ENCODE peak calls at places on chromosomes 16 and 17, in eight cellular contexts. G is progenitor cell of endocrine pancreas; T is AG08396; H is activated T-cell treated with anti-CD3 and anti-CD28 coated beads for 1 hour; M is T47D; F is NCI-H2081; V is CD8-positive, alpha-beta T cell; U is aorta. P is an unnamed sample.

GRCh38 chr17:81967533-81968395 is 6.8 kb upstream of the NOTUM start:
- DNase-seq in H (peak), F (no peak), T (peak), M (peak), G (peak), U (peak), V (peak), P (no peak)

GRCh38 chr17:67624886-67625656 is 92.7 kb upstream of the NOL11 start:
- DNase-seq in T (no peak), H (no peak), F (peak), M (no peak), V (no peak), G (no peak), U (no peak), P (no peak)

GRCh38 chr17:57823469-57824401 is 26.1 kb downstream of the MRPS23 start:
- DNase-seq in M (no peak), G (no peak), F (peak), H (no peak), U (no peak), T (no peak), V (no peak), P (no peak)

GRCh38 chr17:21549107-21549687 is 143.1 kb upstream of the KCNJ18 start:
- DNase-seq in T (no peak), G (no peak), U (no peak), F (no peak), V (no peak), M (no peak), H (no peak), P (no peak)

GRCh38 chr16:48556913-48557351 is 53.0 kb downstream of the N4BP1 start:
- DNase-seq in V (no peak), T (peak), M (no peak), G (no peak), F (no peak), U (no peak), H (no peak), P (no peak)

GRCh38 chr17:73436966-73437365 is 125.2 kb upstream of the CDC42EP4 start:
- DNase-seq in T (no peak), H (no peak), V (no peak), F (no peak), M (no peak), U (no peak), G (no peak), P (no peak)

GRCh38 chr16:27233731-27234130 is 30.4 kb downstream of the KDM8 start:
- DNase-seq in T (no peak), U (peak), M (no peak), V (no peak), H (no peak), F (no peak), G (no peak), P (no peak)

GRCh38 chr16:79595916-79596450 is 4.6 kb downstream of the MAF start:
- DNase-seq in U (no peak), H (no peak), G (no peak), M (no peak), V (no peak), F (no peak), T (no peak), P (no peak)

GRCh38 chr16:87723224-87723619 is 42.6 kb downstream of the KLHDC4 start:
- DNase-seq in G (no peak), M (no peak), T (peak), U (no peak), V (no peak), F (peak), H (no peak), P (no peak)

P was measured in SIG-M5.